ENCODE peak calls at places on chromosomes 7 and 10, in four cellular contexts. Y is HCT116, I is K562, E is HepG2. X is an unnamed sample.

GRCh38 chr10:88832376-88832775 is 19.3 kb downstream of the ANKRD22 start:
- DNase-seq in Y (no peak), E (no peak), I (no peak), X (no peak)

GRCh38 chr7:155291045-155291530 is 6.6 kb upstream of the INSIG1 start:
- DNase-seq in Y (peak), I (peak), E (peak), X (no peak)

GRCh38 chr10:118369806-118370205 is 27.7 kb upstream of the FAM204A start:
- DNase-seq in I (no peak), Y (no peak), E (no peak), X (no peak)

GRCh38 chr7:139586286-139586685 is 62.8 kb downstream of the CLEC2L start:
- DNase-seq in I (no peak), Y (no peak), E (no peak), X (no peak)

GRCh38 chr7:102856036-102856435 is 56.8 kb upstream of the LRRC17 start:
- DNase-seq in Y (no peak), I (no peak), E (no peak), X (no peak)

GRCh38 chr10:69337312-69338132 is 59.2 kb downstream of the HK1 start:
- DNase-seq in Y (no peak), E (no peak), I (no peak), X (no peak)

GRCh38 chr7:55252386-55252785 is 112.8 kb upstream of the LANCL2 start:
- DNase-seq in Y (no peak), E (no peak), I (no peak), X (no peak)

GRCh38 chr7:74404388-74404700 is 49.4 kb upstream of the GTF2IRD1 start:
- DNase-seq in I (no peak), Y (no peak), E (no peak), X (no peak)

GRCh38 chr7:129315916-129316315 is 91.1 kb downstream of the AHCYL2 start:
- DNase-seq in E (no peak), Y (no peak), I (no peak), X (no peak)

GRCh38 chr10:94210465-94211186 is 152.1 kb downstream of the NOC3L start:
- DNase-seq in I (no peak), E (peak), Y (no peak), X (no peak)

GRCh38 chr10:109976657-109977056 is 31.1 kb upstream of the ADD3 start:
- DNase-seq in Y (no peak), I (no peak), E (peak), X (no peak)

GRCh38 chr10:111076191-111076681 is 593 bp upstream of the ADRA2A start:
- DNase-seq in I (peak), E (no peak), Y (peak), X (peak)

GRCh38 chr7:20776214-20776875 is 10.3 kb downstream of the SP8 start:
- DNase-seq in I (no peak), Y (no peak), E (no peak), X (no peak)

GRCh38 chr10:8898745-8899330 is 844.4 kb downstream of the GATA3 start:
- DNase-seq in E (no peak), I (no peak), Y (no peak), X (no peak)

GRCh38 chr10:50421026-50421719 is 169.9 kb upstream of the ASAH2 start:
- DNase-seq in I (peak), Y (no peak), E (peak), X (peak)

GRCh38 chr7:118429141-118429540 is 204.6 kb downstream of the ANKRD7 start:
- DNase-seq in Y (no peak), I (no peak), E (no peak), X (no peak)

GRCh38 chr7:73909051-73909941 is 48.3 kb downstream of the TMEM270 start:
- DNase-seq in Y (no peak), I (no peak), E (no peak), X (no peak)

GRCh38 chr7:151796091-151796870 is 80.6 kb downstream of the PRKAG2 start:
- DNase-seq in I (peak), Y (peak), E (no peak), X (peak)

GRCh38 chr7:127903913-127904705 is 127.1 kb downstream of the LRRC4 start:
- DNase-seq in E (no peak), I (no peak), Y (no peak), X (no peak)

GRCh38 chr7:3154881-3155494 is 111.3 kb upstream of the CARD11 start:
- DNase-seq in I (peak), Y (peak), E (peak), X (peak)

GRCh38 chr7:67857698-67858097 is 861.1 kb downstream of the TYW1 start:
- DNase-seq in Y (no peak), I (no peak), E (no peak), X (no peak)

GRCh38 chr7:105230486-105230885 is 158.2 kb downstream of the SRPK2 start:
- DNase-seq in E (no peak), I (no peak), Y (no peak), X (no peak)

GRCh38 chr7:128915271-128915819 is 4.8 kb upstream of the KCP start:
- DNase-seq in E (no peak), Y (no peak), I (no peak), X (no peak)

GRCh38 chr10:33333260-33334169 is 952 bp downstream of the NRP1 start:
- DNase-seq in E (no peak), Y (no peak), I (no peak), X (no peak)

GRCh38 chr10:60816624-60817023 is 38.3 kb downstream of the CDK1 start:
- DNase-seq in E (peak), Y (peak), I (peak), X (peak)

GRCh38 chr7:77239471-77239870 is 39.9 kb upstream of the FGL2 start:
- DNase-seq in Y (no peak), E (no peak), I (no peak), X (no peak)
- H3K27ac ChIP-seq in Y (no peak), E (no peak), I (no peak), X (no peak)

GRCh38 chr7:149776305-149776704 is 2.9 kb upstream of the ZNF467 start:
- DNase-seq in E (no peak), Y (no peak), I (no peak), X (no peak)

GRCh38 chr7:149773446-149774236 is at the start of gene ZNF467:
- DNase-seq in E (no peak), Y (no peak), I (peak), X (no peak)

GRCh38 chr7:149776848-149777407 is 3.5 kb upstream of the ZNF467 start:
- DNase-seq in Y (no peak), I (no peak), E (no peak), X (no peak)

GRCh38 chr7:149774237-149775175 is 1.1 kb upstream of the ZNF467 start:
- DNase-seq in I (no peak), E (no peak), Y (no peak), X (no peak)

DNA sequence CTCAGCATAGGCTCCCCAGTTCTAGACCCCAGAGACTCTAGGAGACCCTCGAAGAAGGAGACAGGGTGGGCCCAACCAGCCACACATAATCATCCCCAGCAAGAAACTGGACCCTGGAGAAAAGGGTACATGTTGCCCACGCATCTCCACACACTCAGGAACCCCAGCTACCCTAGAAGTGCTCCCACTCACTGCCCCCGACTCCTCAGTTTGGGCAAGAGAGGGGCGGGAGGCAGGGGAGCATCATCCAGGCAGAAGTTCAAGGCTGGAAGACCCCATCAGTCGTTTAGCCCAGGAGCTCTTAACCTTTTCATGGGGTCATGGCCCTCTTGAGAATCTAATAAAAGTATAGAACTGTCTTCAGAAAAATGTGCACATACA is 1.8 kb upstream of the ZNF467 start:
- DNase-seq in I (no peak), E (no peak), Y (no peak), X (no peak)
- TF ChIP-seq POLR2AphosphoS5 in I (no peak), E (no peak), Y (no peak), X (no peak)

GRCh38 chr10:127280446-127280845 is 84.1 kb upstream of the INSYN2A start:
- DNase-seq in Y (no peak), I (no peak), E (no peak), X (no peak)

GRCh38 chr10:127277063-127277462 is 80.7 kb upstream of the INSYN2A start:
- DNase-seq in E (no peak), Y (no peak), I (no peak), X (no peak)

GRCh38 chr10:127278001-127278400 is 81.6 kb upstream of the INSYN2A start:
- DNase-seq in E (peak), Y (no peak), I (no peak), X (no peak)

GRCh38 chr10:127275793-127276415 is 79.5 kb upstream of the INSYN2A start:
- DNase-seq in Y (no peak), I (no peak), E (no peak), X (no peak)

GRCh38 chr10:127279334-127279774 is 83.0 kb upstream of the INSYN2A start:
- DNase-seq in Y (no peak), E (peak), I (no peak), X (no peak)
- TF ChIP-seq TCF7L2 in Y (no peak), E (no peak), I (no peak), X (no peak)

DNA sequence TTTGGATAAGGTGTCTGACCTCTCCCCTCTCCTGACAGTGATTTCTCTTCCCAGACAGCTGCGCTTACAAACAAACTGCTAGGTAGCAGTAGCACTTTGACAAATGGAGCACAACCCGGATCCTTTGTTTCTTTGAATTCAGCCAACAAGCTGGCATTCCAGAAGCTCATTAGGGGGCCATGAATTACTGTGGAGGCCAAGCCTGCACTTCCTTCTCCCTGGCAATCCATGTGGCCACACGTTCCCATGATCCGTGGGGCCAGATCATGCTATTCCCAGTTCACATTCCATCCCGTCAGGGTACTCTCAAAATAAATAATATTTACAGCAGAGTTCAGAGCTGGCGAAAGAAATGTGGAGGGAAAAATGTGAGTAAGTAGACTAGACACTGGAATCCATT is 172.4 kb downstream of the PRPF18 start:
- DNase-seq in Y (no peak), I (no peak), E (no peak), X (no peak)
- H3K27ac ChIP-seq in Y (no peak), I (no peak), E (no peak), X (no peak)

DNA sequence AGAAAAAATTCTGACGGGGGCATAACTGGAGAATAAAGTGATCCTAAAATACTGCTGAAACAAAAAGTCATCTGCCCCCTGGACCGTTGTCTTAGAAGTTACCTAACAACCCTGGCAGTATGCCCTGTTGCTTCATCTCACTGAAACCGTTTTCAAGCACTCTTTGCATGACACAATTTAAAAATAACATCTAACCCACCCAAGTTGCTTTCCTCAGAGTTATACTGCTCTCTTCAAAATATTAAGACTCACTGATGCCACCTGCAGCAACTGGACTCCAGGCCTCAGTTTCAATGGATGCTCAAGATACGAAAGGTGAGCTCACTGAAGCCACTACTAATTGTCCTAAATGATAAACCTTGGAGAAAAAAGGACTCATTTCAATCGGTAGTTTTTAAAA is 57.4 kb downstream of the CDK6 start:
- DNase-seq in I (no peak), Y (no peak), E (no peak), X (no peak)
- TF ChIP-seq POLR2AphosphoS5 in I (no peak), Y (no peak), E (no peak), X (no peak)

DNA sequence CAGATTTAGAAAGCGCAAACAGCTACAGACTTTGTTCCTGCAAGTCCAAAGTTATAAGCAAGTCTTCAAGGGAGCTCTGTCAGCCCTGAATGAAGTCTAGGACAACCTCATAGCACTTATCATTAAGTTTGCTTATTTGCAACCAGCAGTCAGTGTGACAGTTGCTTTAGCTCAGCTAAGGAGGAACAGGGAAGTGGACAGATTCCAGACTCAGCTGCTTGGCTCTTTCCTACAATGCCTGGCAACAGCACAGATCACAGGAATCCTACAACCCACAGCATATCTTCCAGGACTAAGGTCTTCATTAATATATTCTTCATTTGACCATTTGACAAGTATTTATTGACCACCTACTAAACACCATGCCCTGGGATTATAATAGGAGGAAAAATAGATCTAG is 17.5 kb upstream of the KIF5B start:
- DNase-seq in Y (no peak), E (no peak), I (no peak), X (no peak)
- TF ChIP-seq TCF7L2 in Y (no peak), E (no peak), I (no peak), X (no peak)

GRCh38 chr7:135755351-135755753 is 6.7 kb upstream of the FAM180A start:
- DNase-seq in I (no peak), Y (no peak), E (no peak), X (no peak)
- H3K27ac ChIP-seq in I (no peak), Y (no peak), E (no peak), X (no peak)

GRCh38 chr10:692682-693351 is 3.3 kb upstream of the DIP2C start:
- DNase-seq in E (no peak), Y (no peak), I (no peak), X (no peak)
- TF ChIP-seq POLR2AphosphoS5 in E (no peak), Y (no peak), I (no peak), X (no peak)

GRCh38 chr7:16710641-16711040 is 42.9 kb upstream of the TSPAN13 start:
- DNase-seq in I (no peak), E (no peak), Y (no peak), X (no peak)

GRCh38 chr7:16708980-16709379 is 44.6 kb upstream of the TSPAN13 start:
- DNase-seq in E (no peak), Y (no peak), I (no peak), X (peak)

GRCh38 chr7:16708496-16708895 is 45.1 kb upstream of the TSPAN13 start:
- DNase-seq in I (no peak), Y (no peak), E (no peak), X (no peak)

GRCh38 chr7:16711730-16712129 is 41.8 kb upstream of the TSPAN13 start:
- DNase-seq in Y (no peak), I (no peak), E (no peak), X (no peak)

DNA sequence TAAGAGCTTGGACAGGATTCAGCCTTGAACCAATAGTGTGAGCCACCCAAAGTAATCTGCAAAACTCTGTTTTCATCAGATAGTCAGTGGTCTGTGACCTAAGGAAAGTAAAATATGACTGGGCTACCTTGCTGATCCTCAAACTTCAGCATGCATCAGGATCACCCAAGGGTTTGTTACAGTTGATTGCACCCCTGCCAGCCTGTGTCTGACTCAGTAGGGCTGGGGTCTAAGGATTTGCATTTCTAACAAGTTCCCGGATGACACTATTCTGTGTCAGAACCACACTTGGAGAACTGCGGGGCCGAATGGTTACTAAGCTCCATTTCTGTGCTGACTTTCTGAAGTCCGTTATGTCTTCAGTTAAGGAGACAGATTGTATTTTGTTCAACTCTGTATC is 40.6 kb upstream of the TSPAN13 start:
- DNase-seq in I (no peak), E (no peak), Y (no peak), X (no peak)
- TF ChIP-seq TCF7L2 in I (no peak), E (no peak), Y (no peak), X (no peak)